ENCODE peak calls at places on chromosome 6, in five cellular contexts. One of them, this sample, is unnamed.

GRCh38 chr6:41668968-41669367 is 30.7 kb downstream of the MDFI start:
- DNase-seq in stimulated activated CD8-positive, alpha-beta memory T cell treated with anti-CD3 and anti-CD28 coated beads, Interleukin-2, amount 100 ng/mL, for 1 hour: no peak
- DNase-seq in CD4-positive, alpha-beta T cell: no peak
- DNase-seq in activated CD4-positive, alpha-beta T cell treated with anti-CD3 and anti-CD28 coated beads, Interleukin-2, amount 50 U/mL, for 1 hour: no peak
- DNase-seq in HuH-7.5: no peak
- DNase-seq in this sample: no peak

GRCh38 chr6:166849762-166850181 is 106.6 kb downstream of the RNASET2 start:
- DNase-seq in activated CD4-positive, alpha-beta T cell treated with anti-CD3 and anti-CD28 coated beads, Interleukin-2, amount 50 U/mL, for 1 hour: no peak
- DNase-seq in stimulated activated CD8-positive, alpha-beta memory T cell treated with anti-CD3 and anti-CD28 coated beads, Interleukin-2, amount 100 ng/mL, for 1 hour: no peak
- DNase-seq in CD4-positive, alpha-beta T cell: no peak
- DNase-seq in HuH-7.5: no peak
- DNase-seq in this sample: no peak

GRCh38 chr6:13074746-13075490 is 253.4 kb downstream of the TBC1D7 start:
- DNase-seq in activated CD4-positive, alpha-beta T cell treated with anti-CD3 and anti-CD28 coated beads, Interleukin-2, amount 50 U/mL, for 1 hour: no peak
- DNase-seq in CD4-positive, alpha-beta T cell: no peak
- DNase-seq in HuH-7.5: no peak
- DNase-seq in stimulated activated CD8-positive, alpha-beta memory T cell treated with anti-CD3 and anti-CD28 coated beads, Interleukin-2, amount 100 ng/mL, for 1 hour: no peak
- DNase-seq in this sample: no peak

GRCh38 chr6:33375143-33375649 is 16.4 kb upstream of the KIFC1 start:
- DNase-seq in HuH-7.5: no peak
- DNase-seq in CD4-positive, alpha-beta T cell: no peak
- DNase-seq in activated CD4-positive, alpha-beta T cell treated with anti-CD3 and anti-CD28 coated beads, Interleukin-2, amount 50 U/mL, for 1 hour: no peak
- DNase-seq in stimulated activated CD8-positive, alpha-beta memory T cell treated with anti-CD3 and anti-CD28 coated beads, Interleukin-2, amount 100 ng/mL, for 1 hour: no peak
- DNase-seq in this sample: no peak

GRCh38 chr6:130848945-130849344 is 21.7 kb downstream of the SMLR1 start:
- DNase-seq in stimulated activated CD8-positive, alpha-beta memory T cell treated with anti-CD3 and anti-CD28 coated beads, Interleukin-2, amount 100 ng/mL, for 1 hour: no peak
- DNase-seq in activated CD4-positive, alpha-beta T cell treated with anti-CD3 and anti-CD28 coated beads, Interleukin-2, amount 50 U/mL, for 1 hour: no peak
- DNase-seq in CD4-positive, alpha-beta T cell: no peak
- DNase-seq in HuH-7.5: no peak
- DNase-seq in this sample: no peak

GRCh38 chr6:160987265-160987664 is 4.3 kb upstream of the MAP3K4 start:
- DNase-seq in CD4-positive, alpha-beta T cell: no peak
- DNase-seq in stimulated activated CD8-positive, alpha-beta memory T cell treated with anti-CD3 and anti-CD28 coated beads, Interleukin-2, amount 100 ng/mL, for 1 hour: no peak
- DNase-seq in HuH-7.5: no peak
- DNase-seq in activated CD4-positive, alpha-beta T cell treated with anti-CD3 and anti-CD28 coated beads, Interleukin-2, amount 50 U/mL, for 1 hour: no peak
- DNase-seq in this sample: no peak

GRCh38 chr6:12842126-12842525 is 125.6 kb downstream of the PHACTR1 start:
- DNase-seq in HuH-7.5: no peak
- DNase-seq in CD4-positive, alpha-beta T cell: no peak
- DNase-seq in activated CD4-positive, alpha-beta T cell treated with anti-CD3 and anti-CD28 coated beads, Interleukin-2, amount 50 U/mL, for 1 hour: no peak
- DNase-seq in stimulated activated CD8-positive, alpha-beta memory T cell treated with anti-CD3 and anti-CD28 coated beads, Interleukin-2, amount 100 ng/mL, for 1 hour: no peak
- DNase-seq in this sample: no peak

GRCh38 chr6:3451498-3451897 is 5.4 kb downstream of the SLC22A23 start:
- DNase-seq in activated CD4-positive, alpha-beta T cell treated with anti-CD3 and anti-CD28 coated beads, Interleukin-2, amount 50 U/mL, for 1 hour: no peak
- DNase-seq in HuH-7.5: no peak
- DNase-seq in stimulated activated CD8-positive, alpha-beta memory T cell treated with anti-CD3 and anti-CD28 coated beads, Interleukin-2, amount 100 ng/mL, for 1 hour: no peak
- DNase-seq in CD4-positive, alpha-beta T cell: no peak
- DNase-seq in this sample: no peak

GRCh38 chr6:155648301-155648700 is 192.7 kb upstream of the NOX3 start:
- DNase-seq in stimulated activated CD8-positive, alpha-beta memory T cell treated with anti-CD3 and anti-CD28 coated beads, Interleukin-2, amount 100 ng/mL, for 1 hour: no peak
- DNase-seq in activated CD4-positive, alpha-beta T cell treated with anti-CD3 and anti-CD28 coated beads, Interleukin-2, amount 50 U/mL, for 1 hour: no peak
- DNase-seq in CD4-positive, alpha-beta T cell: no peak
- DNase-seq in HuH-7.5: no peak
- DNase-seq in this sample: no peak

GRCh38 chr6:75775219-75775618 is 26.2 kb downstream of the MYO6 start:
- DNase-seq in HuH-7.5: no peak
- DNase-seq in stimulated activated CD8-positive, alpha-beta memory T cell treated with anti-CD3 and anti-CD28 coated beads, Interleukin-2, amount 100 ng/mL, for 1 hour: no peak
- DNase-seq in CD4-positive, alpha-beta T cell: no peak
- DNase-seq in activated CD4-positive, alpha-beta T cell treated with anti-CD3 and anti-CD28 coated beads, Interleukin-2, amount 50 U/mL, for 1 hour: no peak
- DNase-seq in this sample: no peak

GRCh38 chr6:132060591-132060990 is 109.4 kb upstream of the CCN2 start:
- DNase-seq in CD4-positive, alpha-beta T cell: no peak
- DNase-seq in HuH-7.5: no peak
- DNase-seq in activated CD4-positive, alpha-beta T cell treated with anti-CD3 and anti-CD28 coated beads, Interleukin-2, amount 50 U/mL, for 1 hour: no peak
- DNase-seq in stimulated activated CD8-positive, alpha-beta memory T cell treated with anti-CD3 and anti-CD28 coated beads, Interleukin-2, amount 100 ng/mL, for 1 hour: no peak
- DNase-seq in this sample: no peak

GRCh38 chr6:115302731-115303130 is 758.0 kb downstream of the FRK start:
- DNase-seq in activated CD4-positive, alpha-beta T cell treated with anti-CD3 and anti-CD28 coated beads, Interleukin-2, amount 50 U/mL, for 1 hour: no peak
- DNase-seq in stimulated activated CD8-positive, alpha-beta memory T cell treated with anti-CD3 and anti-CD28 coated beads, Interleukin-2, amount 100 ng/mL, for 1 hour: no peak
- DNase-seq in HuH-7.5: no peak
- DNase-seq in CD4-positive, alpha-beta T cell: no peak
- DNase-seq in this sample: no peak

GRCh38 chr6:80029442-80029841 is 25.0 kb downstream of the TTK start:
- DNase-seq in stimulated activated CD8-positive, alpha-beta memory T cell treated with anti-CD3 and anti-CD28 coated beads, Interleukin-2, amount 100 ng/mL, for 1 hour: no peak
- DNase-seq in HuH-7.5: no peak
- DNase-seq in CD4-positive, alpha-beta T cell: no peak
- DNase-seq in activated CD4-positive, alpha-beta T cell treated with anti-CD3 and anti-CD28 coated beads, Interleukin-2, amount 50 U/mL, for 1 hour: no peak
- DNase-seq in this sample: no peak

GRCh38 chr6:3517350-3517749 is 60.5 kb upstream of the SLC22A23 start:
- DNase-seq in stimulated activated CD8-positive, alpha-beta memory T cell treated with anti-CD3 and anti-CD28 coated beads, Interleukin-2, amount 100 ng/mL, for 1 hour: no peak
- DNase-seq in CD4-positive, alpha-beta T cell: no peak
- DNase-seq in HuH-7.5: no peak
- DNase-seq in activated CD4-positive, alpha-beta T cell treated with anti-CD3 and anti-CD28 coated beads, Interleukin-2, amount 50 U/mL, for 1 hour: no peak
- DNase-seq in this sample: no peak

GRCh38 chr6:110563711-110564110 is 87.3 kb upstream of the SLC22A16 start:
- DNase-seq in stimulated activated CD8-positive, alpha-beta memory T cell treated with anti-CD3 and anti-CD28 coated beads, Interleukin-2, amount 100 ng/mL, for 1 hour: no peak
- DNase-seq in CD4-positive, alpha-beta T cell: no peak
- DNase-seq in HuH-7.5: no peak
- DNase-seq in activated CD4-positive, alpha-beta T cell treated with anti-CD3 and anti-CD28 coated beads, Interleukin-2, amount 50 U/mL, for 1 hour: no peak
- DNase-seq in this sample: no peak

GRCh38 chr6:104957301-104958177 is 632 bp downstream of the LIN28B start:
- DNase-seq in stimulated activated CD8-positive, alpha-beta memory T cell treated with anti-CD3 and anti-CD28 coated beads, Interleukin-2, amount 100 ng/mL, for 1 hour: no peak
- DNase-seq in activated CD4-positive, alpha-beta T cell treated with anti-CD3 and anti-CD28 coated beads, Interleukin-2, amount 50 U/mL, for 1 hour: no peak
- DNase-seq in HuH-7.5: no peak
- DNase-seq in CD4-positive, alpha-beta T cell: no peak
- DNase-seq in this sample: no peak

GRCh38 chr6:148451690-148452089 is 109.1 kb downstream of the SASH1 start:
- DNase-seq in stimulated activated CD8-positive, alpha-beta memory T cell treated with anti-CD3 and anti-CD28 coated beads, Interleukin-2, amount 100 ng/mL, for 1 hour: no peak
- DNase-seq in HuH-7.5: no peak
- DNase-seq in CD4-positive, alpha-beta T cell: no peak
- DNase-seq in activated CD4-positive, alpha-beta T cell treated with anti-CD3 and anti-CD28 coated beads, Interleukin-2, amount 50 U/mL, for 1 hour: no peak
- DNase-seq in this sample: peak

GRCh38 chr6:54244430-54244829 is 63.8 kb upstream of the TINAG start:
- DNase-seq in stimulated activated CD8-positive, alpha-beta memory T cell treated with anti-CD3 and anti-CD28 coated beads, Interleukin-2, amount 100 ng/mL, for 1 hour: no peak
- DNase-seq in CD4-positive, alpha-beta T cell: no peak
- DNase-seq in HuH-7.5: no peak
- DNase-seq in activated CD4-positive, alpha-beta T cell treated with anti-CD3 and anti-CD28 coated beads, Interleukin-2, amount 50 U/mL, for 1 hour: no peak
- DNase-seq in this sample: no peak

GRCh38 chr6:147001621-147002020 is 202.6 kb upstream of the STXBP5 start:
- DNase-seq in stimulated activated CD8-positive, alpha-beta memory T cell treated with anti-CD3 and anti-CD28 coated beads, Interleukin-2, amount 100 ng/mL, for 1 hour: no peak
- DNase-seq in CD4-positive, alpha-beta T cell: no peak
- DNase-seq in HuH-7.5: no peak
- DNase-seq in activated CD4-positive, alpha-beta T cell treated with anti-CD3 and anti-CD28 coated beads, Interleukin-2, amount 50 U/mL, for 1 hour: no peak
- DNase-seq in this sample: no peak

GRCh38 chr6:80610821-80611220 is 504.4 kb downstream of the BCKDHB start:
- DNase-seq in HuH-7.5: no peak
- DNase-seq in CD4-positive, alpha-beta T cell: no peak
- DNase-seq in stimulated activated CD8-positive, alpha-beta memory T cell treated with anti-CD3 and anti-CD28 coated beads, Interleukin-2, amount 100 ng/mL, for 1 hour: no peak
- DNase-seq in activated CD4-positive, alpha-beta T cell treated with anti-CD3 and anti-CD28 coated beads, Interleukin-2, amount 50 U/mL, for 1 hour: no peak
- DNase-seq in this sample: no peak

GRCh38 chr6:111683749-111684267 is 78.1 kb upstream of the TRAF3IP2 start:
- DNase-seq in activated CD4-positive, alpha-beta T cell treated with anti-CD3 and anti-CD28 coated beads, Interleukin-2, amount 50 U/mL, for 1 hour: no peak
- DNase-seq in stimulated activated CD8-positive, alpha-beta memory T cell treated with anti-CD3 and anti-CD28 coated beads, Interleukin-2, amount 100 ng/mL, for 1 hour: no peak
- DNase-seq in CD4-positive, alpha-beta T cell: no peak
- DNase-seq in HuH-7.5: no peak
- DNase-seq in this sample: no peak

GRCh38 chr6:130129781-130130246 is 92.9 kb downstream of the SAMD3 start:
- DNase-seq in stimulated activated CD8-positive, alpha-beta memory T cell treated with anti-CD3 and anti-CD28 coated beads, Interleukin-2, amount 100 ng/mL, for 1 hour: no peak
- DNase-seq in HuH-7.5: no peak
- DNase-seq in CD4-positive, alpha-beta T cell: no peak
- DNase-seq in activated CD4-positive, alpha-beta T cell treated with anti-CD3 and anti-CD28 coated beads, Interleukin-2, amount 50 U/mL, for 1 hour: no peak
- DNase-seq in this sample: no peak

GRCh38 chr6:43493833-43494232 is 16.3 kb downstream of the LRRC73 start:
- DNase-seq in HuH-7.5: no peak
- DNase-seq in activated CD4-positive, alpha-beta T cell treated with anti-CD3 and anti-CD28 coated beads, Interleukin-2, amount 50 U/mL, for 1 hour: no peak
- DNase-seq in CD4-positive, alpha-beta T cell: no peak
- DNase-seq in stimulated activated CD8-positive, alpha-beta memory T cell treated with anti-CD3 and anti-CD28 coated beads, Interleukin-2, amount 100 ng/mL, for 1 hour: no peak
- DNase-seq in this sample: no peak

GRCh38 chr6:112150363-112150762 is 63.0 kb downstream of the FAM229B start:
- DNase-seq in activated CD4-positive, alpha-beta T cell treated with anti-CD3 and anti-CD28 coated beads, Interleukin-2, amount 50 U/mL, for 1 hour: no peak
- DNase-seq in stimulated activated CD8-positive, alpha-beta memory T cell treated with anti-CD3 and anti-CD28 coated beads, Interleukin-2, amount 100 ng/mL, for 1 hour: no peak
- DNase-seq in HuH-7.5: no peak
- DNase-seq in CD4-positive, alpha-beta T cell: no peak
- DNase-seq in this sample: no peak

GRCh38 chr6:160141001-160141726 is 19.5 kb downstream of the SLC22A1 start:
- DNase-seq in HuH-7.5: no peak
- DNase-seq in activated CD4-positive, alpha-beta T cell treated with anti-CD3 and anti-CD28 coated beads, Interleukin-2, amount 50 U/mL, for 1 hour: no peak
- DNase-seq in stimulated activated CD8-positive, alpha-beta memory T cell treated with anti-CD3 and anti-CD28 coated beads, Interleukin-2, amount 100 ng/mL, for 1 hour: no peak
- DNase-seq in CD4-positive, alpha-beta T cell: no peak
- DNase-seq in this sample: no peak

GRCh38 chr6:3227363-3228045 is at the start of gene TUBB2B:
- DNase-seq in HuH-7.5: peak
- DNase-seq in CD4-positive, alpha-beta T cell: no peak
- DNase-seq in stimulated activated CD8-positive, alpha-beta memory T cell treated with anti-CD3 and anti-CD28 coated beads, Interleukin-2, amount 100 ng/mL, for 1 hour: no peak
- DNase-seq in activated CD4-positive, alpha-beta T cell treated with anti-CD3 and anti-CD28 coated beads, Interleukin-2, amount 50 U/mL, for 1 hour: no peak
- DNase-seq in this sample: no peak

GRCh38 chr6:29561091-29561490 is 1.6 kb upstream of the UBD start:
- DNase-seq in stimulated activated CD8-positive, alpha-beta memory T cell treated with anti-CD3 and anti-CD28 coated beads, Interleukin-2, amount 100 ng/mL, for 1 hour: no peak
- DNase-seq in HuH-7.5: no peak
- DNase-seq in activated CD4-positive, alpha-beta T cell treated with anti-CD3 and anti-CD28 coated beads, Interleukin-2, amount 50 U/mL, for 1 hour: no peak
- DNase-seq in CD4-positive, alpha-beta T cell: no peak
- DNase-seq in this sample: no peak

GRCh38 chr6:44423306-44423705 is 35.8 kb downstream of the CDC5L start:
- DNase-seq in CD4-positive, alpha-beta T cell: no peak
- DNase-seq in stimulated activated CD8-positive, alpha-beta memory T cell treated with anti-CD3 and anti-CD28 coated beads, Interleukin-2, amount 100 ng/mL, for 1 hour: no peak
- DNase-seq in activated CD4-positive, alpha-beta T cell treated with anti-CD3 and anti-CD28 coated beads, Interleukin-2, amount 50 U/mL, for 1 hour: no peak
- DNase-seq in HuH-7.5: no peak
- DNase-seq in this sample: no peak

GRCh38 chr6:41636803-41637178 is 1.5 kb upstream of the MDFI start:
- DNase-seq in HuH-7.5: no peak
- DNase-seq in activated CD4-positive, alpha-beta T cell treated with anti-CD3 and anti-CD28 coated beads, Interleukin-2, amount 50 U/mL, for 1 hour: no peak
- DNase-seq in stimulated activated CD8-positive, alpha-beta memory T cell treated with anti-CD3 and anti-CD28 coated beads, Interleukin-2, amount 100 ng/mL, for 1 hour: no peak
- DNase-seq in CD4-positive, alpha-beta T cell: no peak
- DNase-seq in this sample: no peak

GRCh38 chr6:46903175-46903574 is 18.6 kb downstream of the ADGRF5 start:
- DNase-seq in activated CD4-positive, alpha-beta T cell treated with anti-CD3 and anti-CD28 coated beads, Interleukin-2, amount 50 U/mL, for 1 hour: no peak
- DNase-seq in CD4-positive, alpha-beta T cell: no peak
- DNase-seq in stimulated activated CD8-positive, alpha-beta memory T cell treated with anti-CD3 and anti-CD28 coated beads, Interleukin-2, amount 100 ng/mL, for 1 hour: no peak
- DNase-seq in HuH-7.5: no peak
- DNase-seq in this sample: no peak

GRCh38 chr6:22613695-22614094 is 44.3 kb downstream of the HDGFL1 start:
- DNase-seq in HuH-7.5: no peak
- DNase-seq in stimulated activated CD8-positive, alpha-beta memory T cell treated with anti-CD3 and anti-CD28 coated beads, Interleukin-2, amount 100 ng/mL, for 1 hour: no peak
- DNase-seq in CD4-positive, alpha-beta T cell: no peak
- DNase-seq in activated CD4-positive, alpha-beta T cell treated with anti-CD3 and anti-CD28 coated beads, Interleukin-2, amount 50 U/mL, for 1 hour: no peak
- DNase-seq in this sample: no peak

This sample was measured in activated T-helper 9 cell treated with anti-CD3 and anti-CD28 coated beads, Interleukin-2, amount 50 U/mL, for 16 hours.